ENCODE peak calls at places on chromosomes 5 and 9, in eight cellular contexts. E is retinal pigment epithelial cell, M is tibial nerve, S is upper lobe of right lung, Y is sigmoid colon, A is activated B cell treated with CpG ODN at 0.5 μM for 24 hours, X is kidney, T is nephron progenitor cell. H is an unnamed sample.

GRCh38 chr5:60522299-60522915 is 177.6 kb downstream of the DEPDC1B start:
- DNase-seq in E (no peak), T (no peak), A (no peak), M (no peak), S (no peak), Y (no peak), X (no peak), H (no peak)

GRCh38 chr5:6633469-6634326 is 458 bp downstream of the SRD5A1 start:
- DNase-seq in M (no peak), E (no peak), S (no peak), T (peak), A (no peak), X (no peak), Y (peak), H (no peak)

GRCh38 chr5:132227485-132228240 is at the start of gene P4HA2:
- DNase-seq in M (peak), T (peak), E (no peak), A (peak), X (peak), Y (peak), S (peak), H (peak)

GRCh38 chr5:75331095-75332090 is 5.6 kb upstream of the HMGCR start:
- DNase-seq in A (no peak), T (no peak), E (no peak), M (no peak), Y (no peak), X (no peak), S (no peak), H (no peak)

GRCh38 chr5:107274576-107274975 is 396.2 kb downstream of the EFNA5 start:
- DNase-seq in Y (no peak), S (no peak), X (no peak), A (no peak), T (no peak), M (no peak), E (no peak), H (no peak)

GRCh38 chr9:86822006-86822405 is 125.3 kb downstream of the GAS1 start:
- DNase-seq in X (no peak), Y (no peak), E (no peak), A (no peak), S (no peak), M (no peak), T (no peak), H (no peak)

GRCh38 chr5:142551242-142552067 is 134.4 kb downstream of the FGF1 start:
- DNase-seq in S (no peak), X (no peak), E (no peak), T (peak), M (no peak), Y (peak), A (no peak), H (no peak)

GRCh38 chr5:37951946-37952721 is 112.3 kb upstream of the GDNF start:
- DNase-seq in S (no peak), Y (no peak), M (no peak), E (no peak), T (peak), X (no peak), A (no peak), H (no peak)

GRCh38 chr5:40656766-40657165 is 22.9 kb upstream of the PTGER4 start:
- DNase-seq in X (no peak), Y (no peak), E (no peak), A (no peak), M (no peak), S (no peak), T (no peak), H (no peak)

GRCh38 chr5:112555691-112556090 is 136.6 kb upstream of the EPB41L4A start:
- DNase-seq in E (no peak), M (no peak), Y (no peak), X (no peak), T (no peak), A (no peak), S (no peak), H (no peak)

GRCh38 chr5:154755361-154756202 is at the start of gene LARP1:
- DNase-seq in M (no peak), A (no peak), E (no peak), S (peak), Y (peak), T (peak), X (no peak), H (peak)

GRCh38 chr5:86030753-86031152 is 587.0 kb upstream of the COX7C start:
- DNase-seq in X (no peak), Y (no peak), M (no peak), T (no peak), S (no peak), E (no peak), A (no peak), H (no peak)

GRCh38 chr9:113963017-113963620 is 87.0 kb downstream of the ZNF618 start:
- DNase-seq in M (peak), T (peak), A (no peak), X (no peak), S (no peak), E (no peak), Y (no peak), H (no peak)

GRCh38 chr5:56356121-56356875 is 123.2 kb upstream of the ANKRD55 start:
- DNase-seq in Y (no peak), A (no peak), S (no peak), T (peak), X (no peak), M (no peak), E (peak), H (no peak)

GRCh38 chr9:84107995-84108394 is 127.4 kb downstream of the RMI1 start:
- DNase-seq in S (no peak), E (no peak), X (no peak), T (no peak), A (no peak), Y (no peak), M (no peak), H (no peak)

GRCh38 chr9:131312246-131312645 is 22.7 kb downstream of the PLPP7 start:
- DNase-seq in S (no peak), M (no peak), X (no peak), E (no peak), Y (no peak), A (no peak), T (no peak), H (no peak)

GRCh38 chr5:198941-199820 is 7.9 kb downstream of the LRRC14B start:
- DNase-seq in M (no peak), A (no peak), E (no peak), X (no peak), S (no peak), Y (no peak), T (no peak), H (no peak)

GRCh38 chr9:120882935-120883607 is 6.1 kb upstream of the PHF19 start:
- DNase-seq in T (no peak), X (no peak), M (no peak), E (no peak), A (no peak), S (no peak), Y (no peak), H (no peak)

GRCh38 chr9:75230469-75230868 is 142.2 kb downstream of the OSTF1 start:
- DNase-seq in M (no peak), E (no peak), Y (no peak), X (no peak), A (no peak), S (no peak), T (no peak), H (no peak)

GRCh38 chr9:22214497-22215031 is 205.5 kb upstream of the CDKN2B start:
- DNase-seq in X (no peak), S (no peak), A (no peak), M (no peak), E (no peak), Y (no peak), T (no peak), H (no peak)

GRCh38 chr5:137342764-137343163 is 156.4 kb downstream of the SPOCK1 start:
- DNase-seq in E (no peak), M (no peak), X (no peak), S (no peak), T (no peak), Y (no peak), A (no peak), H (no peak)

GRCh38 chr9:33510264-33511183 is 13.5 kb upstream of the ANKRD18B start:
- DNase-seq in S (peak), E (no peak), T (peak), X (peak), Y (peak), M (peak), A (peak), H (peak)

GRCh38 chr5:91224459-91224858 is 158.7 kb downstream of the ARRDC3 start:
- DNase-seq in Y (no peak), S (no peak), M (no peak), A (no peak), E (no peak), X (no peak), T (no peak), H (no peak)

GRCh38 chr5:132007399-132008162 is 3.9 kb downstream of the ACSL6 start:
- DNase-seq in S (peak), X (peak), E (peak), M (peak), A (peak), T (peak), Y (peak), H (peak)

GRCh38 chr9:123358181-123358894 is 2.3 kb downstream of the CRB2 start:
- DNase-seq in T (no peak), S (no peak), Y (no peak), M (no peak), X (no peak), A (no peak), E (no peak), H (no peak)

GRCh38 chr5:2797160-2797559 is 45.7 kb upstream of the IRX2 start:
- DNase-seq in T (no peak), X (no peak), Y (no peak), S (no peak), E (no peak), M (no peak), A (no peak), H (no peak)

GRCh38 chr5:154487541-154487940 is 9.5 kb upstream of the HAND1 start:
- DNase-seq in X (no peak), A (no peak), S (no peak), Y (no peak), T (no peak), E (no peak), M (no peak), H (no peak)

GRCh38 chr5:103256178-103256577 is 2.4 kb upstream of the MACIR start:
- DNase-seq in X (no peak), M (no peak), S (no peak), T (no peak), A (no peak), Y (no peak), E (no peak), H (no peak)
- TF ChIP-seq CTCF in X (peak), M (no peak), S (no peak), T (no peak), A (no peak), Y (no peak), E (peak), H (no peak)

GRCh38 chr9:10268500-10269485 is 344.0 kb downstream of the PTPRD start:
- DNase-seq in E (no peak), S (no peak), X (no peak), M (no peak), A (no peak), T (peak), Y (no peak), H (peak)
- TF ChIP-seq CTCF in E (peak), S (peak), X (peak), M (no peak), A (no peak), T (peak), Y (no peak), H (peak)

GRCh38 chr5:83564069-83564749 is 92.7 kb downstream of the VCAN start:
- DNase-seq in Y (no peak), A (no peak), M (no peak), S (no peak), T (no peak), X (no peak), E (no peak), H (no peak)
- TF ChIP-seq CTCF in Y (peak), A (peak), M (peak), S (peak), T (peak), X (peak), E (peak), H (peak)

DNA sequence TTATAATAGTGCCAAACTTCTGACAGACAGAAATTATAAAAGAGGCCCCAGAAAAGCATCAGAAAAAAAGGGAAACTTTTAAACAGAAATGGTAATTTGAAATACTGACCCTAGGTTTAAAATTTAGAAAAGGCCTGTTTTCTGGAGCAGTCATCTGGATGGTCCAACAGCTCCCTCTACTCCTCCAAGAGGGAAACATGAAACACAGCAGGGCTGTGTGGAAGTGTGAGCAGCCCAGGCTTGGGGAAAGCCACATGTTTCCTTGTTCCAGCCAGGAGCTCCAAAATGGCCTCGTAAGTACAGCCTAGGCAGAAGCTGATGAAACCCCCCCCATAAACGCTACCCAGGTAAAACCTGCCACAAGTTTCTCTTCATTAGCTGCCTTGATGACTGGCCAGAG is 499.3 kb upstream of the ADAMTS16 start:
- DNase-seq in E (no peak), Y (no peak), M (no peak), S (no peak), X (no peak), T (no peak), A (no peak), H (no peak)
- TF ChIP-seq CTCF in E (no peak), Y (no peak), M (no peak), S (no peak), X (no peak), T (no peak), A (no peak), H (no peak)

GRCh38 chr5:177493795-177494355 is 3.5 kb downstream of the PDLIM7 start:
- DNase-seq in Y (no peak), M (no peak), T (no peak), S (no peak), A (no peak), E (no peak), X (peak), H (no peak)

GRCh38 chr5:177495243-177496060 is 2.0 kb downstream of the PDLIM7 start:
- DNase-seq in E (peak), M (peak), Y (peak), A (no peak), T (peak), S (peak), X (peak), H (no peak)

GRCh38 chr5:177496111-177497010 is 1.0 kb downstream of the PDLIM7 start:
- DNase-seq in X (peak), Y (peak), A (no peak), S (peak), E (peak), T (peak), M (peak), H (peak)

GRCh38 chr5:177492841-177493240 is 4.6 kb downstream of the PDLIM7 start:
- DNase-seq in E (no peak), X (peak), S (no peak), Y (no peak), T (no peak), A (no peak), M (no peak), H (no peak)

GRCh38 chr5:177494356-177495195 is 2.8 kb downstream of the PDLIM7 start:
- DNase-seq in A (peak), S (peak), Y (peak), E (peak), X (peak), M (peak), T (peak), H (peak)
- TF ChIP-seq CTCF in A (no peak), S (peak), Y (no peak), E (peak), X (peak), M (peak), T (no peak), H (no peak)

GRCh38 chr9:105399117-105399516 is 48.7 kb upstream of the FSD1L start:
- DNase-seq in E (no peak), S (no peak), Y (no peak), X (no peak), T (no peak), A (no peak), M (no peak), H (no peak)

GRCh38 chr9:105403552-105404246 is 44.1 kb upstream of the FSD1L start:
- DNase-seq in X (no peak), T (no peak), Y (no peak), M (no peak), A (no peak), S (no peak), E (no peak), H (no peak)

GRCh38 chr9:105406369-105406768 is 41.5 kb upstream of the FSD1L start:
- DNase-seq in E (no peak), X (no peak), Y (no peak), A (no peak), S (no peak), T (no peak), M (no peak), H (no peak)

GRCh38 chr9:105405514-105406131 is 42.2 kb upstream of the FSD1L start:
- DNase-seq in Y (no peak), E (no peak), T (no peak), A (no peak), M (no peak), S (no peak), X (no peak), H (no peak)

GRCh38 chr9:105401651-105402050 is 46.2 kb upstream of the FSD1L start:
- DNase-seq in S (no peak), M (no peak), Y (no peak), X (no peak), T (no peak), A (no peak), E (no peak), H (no peak)
- TF ChIP-seq CTCF in S (no peak), M (no peak), Y (no peak), X (no peak), T (no peak), A (no peak), E (peak), H (no peak)

DNA sequence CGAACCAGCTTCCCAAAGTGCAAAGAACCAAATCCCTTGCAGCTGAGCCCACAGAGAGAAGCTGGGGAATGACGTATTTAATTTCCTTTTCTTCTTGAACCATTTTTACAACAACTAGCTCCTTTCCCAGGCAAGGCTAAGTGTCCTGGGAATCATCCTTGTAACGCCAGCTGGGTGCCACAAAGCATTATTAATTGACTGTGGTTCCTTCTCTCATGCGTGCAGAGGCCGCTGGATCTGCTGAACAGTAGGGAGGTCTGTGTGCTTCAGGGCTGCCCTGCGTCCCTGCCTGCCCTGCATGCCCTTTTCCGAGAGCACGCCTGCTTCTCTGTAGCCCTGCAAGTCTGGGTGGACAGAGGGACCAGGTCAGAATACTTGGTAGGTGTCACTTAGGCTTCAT is 124.1 kb upstream of the OTULINL start:
- DNase-seq in M (no peak), A (no peak), T (no peak), X (no peak), E (no peak), S (no peak), Y (no peak), H (no peak)
- TF ChIP-seq CTCF in M (no peak), A (no peak), T (no peak), X (no peak), E (no peak), S (no peak), Y (no peak), H (no peak)